ENCODE peak calls at places on chromosomes 2 and 18, in eight cellular contexts. Z, R, P, F, O, B, I and Y are unnamed samples.

GRCh38 chr2:161983010-161983651 is 90.9 kb downstream of the DPP4 start:
- DNase-seq in R (no peak), Z (peak), F (no peak), P (no peak), B (no peak), O (no peak), I (no peak), Y (no peak)

GRCh38 chr18:27685807-27686412 is 491.0 kb downstream of the CDH2 start:
- DNase-seq in P (no peak), F (peak), B (peak), I (no peak), Z (peak), R (no peak), O (no peak), Y (no peak)

GRCh38 chr2:62774555-62775366 is 69.2 kb downstream of the EHBP1 start:
- DNase-seq in I (no peak), O (peak), Z (peak), F (peak), P (no peak), R (no peak), B (peak), Y (no peak)

GRCh38 chr2:108917078-108917440 is 72.0 kb downstream of the EDAR start:
- DNase-seq in F (no peak), Z (no peak), B (no peak), R (no peak), O (no peak), I (no peak), P (no peak), Y (no peak)

GRCh38 chr18:23211146-23211545 is 75.9 kb downstream of the CABLES1 start:
- DNase-seq in F (no peak), Z (peak), P (no peak), R (no peak), I (no peak), O (no peak), B (no peak), Y (no peak)

GRCh38 chr2:148720501-148720998 is 76.0 kb downstream of the EPC2 start:
- DNase-seq in F (peak), O (no peak), R (peak), B (peak), P (no peak), I (no peak), Z (no peak), Y (no peak)

GRCh38 chr2:127664065-127664894 is 11.1 kb downstream of the LIMS2 start:
- DNase-seq in I (no peak), Z (no peak), O (no peak), P (no peak), B (no peak), F (no peak), R (peak), Y (no peak)

GRCh38 chr2:218406949-218407703 is 7.5 kb downstream of the CTDSP1 start:
- DNase-seq in I (peak), O (peak), P (no peak), Z (peak), B (peak), F (no peak), R (peak), Y (peak)

GRCh38 chr2:169743549-169743948 is 9.9 kb downstream of the KLHL23 start:
- DNase-seq in P (no peak), F (no peak), I (no peak), O (no peak), B (no peak), R (no peak), Z (no peak), Y (no peak)

GRCh38 chr2:39118786-39119499 is 1.9 kb downstream of the SOS1 start:
- DNase-seq in B (no peak), P (no peak), F (no peak), I (no peak), Z (no peak), R (no peak), O (no peak), Y (no peak)